ENCODE peak calls at places on chromosomes 7 and 10, in six cellular contexts. C is heart left ventricle; X is left ventricle myocardium inferior; R is CD8-positive, alpha-beta T cell; N is GM06990; L is bronchial epithelial cell. M is an unnamed sample.
A peak's percentile ranks its signal among the peaks of the same experiment; 100 is the strongest.

GRCh38 chr7:129210256-129210988 is 14.4 kb upstream of the AHCYL2 start:
- DNase-seq in C (peak; percentile 89), N (peak; percentile 64), R (peak; percentile 78), X (peak; percentile 82), L (peak; percentile 38), M (peak; percentile 91)

GRCh38 chr7:82605247-82605864 is 161.8 kb upstream of the CACNA2D1 start:
- DNase-seq in C (no peak), X (no peak), L (peak; percentile 33), R (no peak), N (no peak), M (no peak)

GRCh38 chr7:151248191-151249033 is at the start of gene SMARCD3:
- DNase-seq in L (no peak), R (peak; percentile 73), N (no peak), C (peak; percentile 89), X (peak; percentile 83), M (peak; percentile 69)

GRCh38 chr10:87585565-87586514 is 73.8 kb upstream of the PAPSS2 start:
- DNase-seq in X (no peak), C (no peak), R (no peak), N (no peak), L (peak; percentile 92), M (no peak)

GRCh38 chr7:95636140-95636539 is 39.8 kb upstream of the PDK4 start:
- DNase-seq in X (no peak), C (no peak), N (no peak), R (no peak), L (peak; percentile 79), M (no peak)

GRCh38 chr10:98361131-98361633 is 53.8 kb downstream of the PYROXD2 start:
- DNase-seq in L (peak; percentile 81), C (peak; percentile 83), R (no peak), X (peak; percentile 81), N (peak; percentile 57), M (peak; percentile 91)

GRCh38 chr10:79081353-79082034 is 12.7 kb downstream of the ZMIZ1 start:
- DNase-seq in X (peak; percentile 55), N (no peak), C (no peak), R (no peak), L (no peak), M (peak; percentile 82)

GRCh38 chr10:69786791-69787190 is 14.9 kb upstream of the COL13A1 start:
- DNase-seq in C (no peak), X (no peak), R (no peak), L (peak; percentile 53), N (no peak), M (no peak)

GRCh38 chr7:155515318-155515717 is 31.0 kb downstream of the CNPY1 start:
- DNase-seq in X (no peak), L (no peak), N (no peak), R (no peak), C (no peak), M (no peak)
- H3K27me3 ChIP-seq in X (peaks cover 100% of the 10 kb centered on the region), L (peaks cover 7% of the 10 kb centered on the region), N (peaks cover 1% of the 10 kb centered on the region), R (peaks cover 8% of the 10 kb centered on the region), C (peaks cover 42% of the 10 kb centered on the region), M (peaks cover 13% of the 10 kb centered on the region)

GRCh38 chr7:2650451-2650850 is 18.7 kb downstream of the TTYH3 start:
- DNase-seq in R (no peak), L (no peak), X (no peak), N (no peak), C (no peak), M (no peak)

GRCh38 chr7:2652736-2653060 is 20.9 kb downstream of the TTYH3 start:
- DNase-seq in C (peak; percentile 55), X (no peak), L (no peak), N (no peak), R (no peak), M (no peak)

GRCh38 chr7:2649991-2650390 is 18.2 kb downstream of the TTYH3 start:
- DNase-seq in L (no peak), R (no peak), C (no peak), N (no peak), X (no peak), M (no peak)

GRCh38 chr7:2651847-2652735 is 20.3 kb downstream of the TTYH3 start:
- DNase-seq in C (peak; percentile 59), X (no peak), L (no peak), R (no peak), N (no peak), M (no peak)

GRCh38 chr7:2651336-2651735 is 19.6 kb downstream of the TTYH3 start:
- DNase-seq in R (no peak), L (no peak), N (no peak), C (no peak), X (no peak), M (no peak)
- TF ChIP-seq CTCF in R (no peak), L (no peak), N (peak; percentile 62), C (no peak), X (no peak), M (no peak)

GRCh38 chr10:85919358-85920022 is 447.1 kb downstream of the GRID1 start:
- DNase-seq in L (peak; percentile 15), X (no peak), C (no peak), N (no peak), R (no peak), M (no peak)

GRCh38 chr10:85918371-85918770 is 448.2 kb downstream of the GRID1 start:
- DNase-seq in R (no peak), C (no peak), L (no peak), X (no peak), N (no peak), M (no peak)

GRCh38 chr10:85920311-85920710 is 446.3 kb downstream of the GRID1 start:
- DNase-seq in N (no peak), C (no peak), L (no peak), R (no peak), X (no peak), M (no peak)

GRCh38 chr10:85922363-85923129 is 444.0 kb downstream of the GRID1 start:
- DNase-seq in R (no peak), L (no peak), X (no peak), C (no peak), N (no peak), M (no peak)

DNA sequence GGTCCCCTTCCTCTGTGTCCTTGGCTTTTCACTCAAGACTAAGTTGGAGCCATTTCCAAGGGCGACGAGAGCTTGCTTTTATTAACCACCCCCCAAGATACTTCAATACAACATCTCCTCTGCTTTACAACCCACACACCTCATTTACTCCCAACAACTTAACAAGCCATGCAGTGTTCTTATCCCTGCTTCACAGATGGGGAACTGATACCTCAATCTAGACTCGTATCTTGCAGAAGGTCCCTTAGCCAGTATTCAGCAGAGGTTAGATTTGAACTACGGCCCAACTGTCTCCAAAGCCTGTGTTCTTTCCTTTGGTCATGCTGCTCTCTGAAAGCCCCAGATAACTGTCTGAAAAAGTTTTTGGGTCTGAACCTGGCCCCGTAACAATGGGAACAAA is 444.8 kb downstream of the GRID1 start:
- DNase-seq in R (no peak), N (no peak), X (no peak), C (no peak), L (no peak), M (no peak)
- H3K27me3 ChIP-seq in R (no peaks in the 10 kb centered on the region), N (no peaks in the 10 kb centered on the region), X (peaks cover 18% of the 10 kb centered on the region), C (no peaks in the 10 kb centered on the region), L (no peaks in the 10 kb centered on the region), M (no peaks in the 10 kb centered on the region)

GRCh38 chr10:48658889-48659269 is 25.8 kb upstream of the WDFY4 start:
- DNase-seq in X (no peak), R (no peak), N (no peak), C (no peak), L (no peak), M (no peak)

GRCh38 chr10:48661441-48661840 is 23.2 kb upstream of the WDFY4 start:
- DNase-seq in R (no peak), L (no peak), X (no peak), C (no peak), N (no peak), M (no peak)

GRCh38 chr10:48656928-48657327 is 27.7 kb upstream of the WDFY4 start:
- DNase-seq in X (no peak), N (no peak), L (no peak), C (no peak), R (no peak), M (no peak)

GRCh38 chr10:48658243-48658888 is 26.3 kb upstream of the WDFY4 start:
- DNase-seq in C (peak; percentile 84), N (no peak), X (peak; percentile 81), R (peak; percentile 63), L (peak; percentile 48), M (peak; percentile 79)

GRCh38 chr10:48659790-48660189 is 24.9 kb upstream of the WDFY4 start:
- DNase-seq in R (no peak), N (no peak), X (no peak), C (no peak), L (no peak), M (no peak)
- TF ChIP-seq CTCF in R (no peak), N (peak; percentile 11), X (peak; percentile 32), C (peak; percentile 33), L (no peak), M (no peak)

DNA sequence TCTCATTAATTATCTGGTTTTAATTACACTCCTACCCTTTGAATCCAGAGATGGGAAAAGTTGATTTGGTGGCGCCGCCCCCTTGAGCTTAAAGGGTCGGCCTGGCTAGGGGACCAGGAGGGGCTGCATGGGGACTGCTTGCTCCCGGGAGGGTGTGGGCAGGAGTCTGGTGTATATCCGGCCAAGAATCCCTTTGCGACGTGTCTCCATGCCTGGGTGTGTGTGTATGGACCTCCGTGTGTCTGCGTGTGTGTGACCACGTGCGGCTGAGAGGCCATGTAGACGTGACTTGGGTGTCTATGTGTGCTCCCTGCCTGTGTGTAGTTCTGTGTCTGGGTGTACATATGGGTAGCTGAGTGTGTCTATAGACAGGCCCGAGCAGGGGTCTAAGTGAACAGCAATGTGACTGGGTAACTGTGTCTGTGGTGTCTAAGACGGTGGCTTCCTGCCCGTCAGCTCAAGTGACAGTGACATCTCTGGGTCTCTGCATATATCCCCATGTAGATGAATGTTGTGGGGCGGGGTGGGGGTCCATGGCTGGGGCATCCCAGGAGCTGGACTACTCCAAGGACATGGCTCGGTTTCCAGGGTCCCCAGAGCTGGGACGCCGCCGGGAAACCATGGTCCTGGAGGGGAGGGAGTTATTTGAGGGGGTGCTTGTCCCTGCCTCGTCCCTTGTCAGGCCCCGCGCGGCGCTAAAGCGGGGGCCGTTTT is 10.7 kb downstream of the LBX1 start:
- DNase-seq in R (no peak), N (no peak), X (no peak), L (no peak), C (no peak), M (no peak)
- H3K27me3 ChIP-seq in R (peaks cover 75% of the 10 kb centered on the region), N (peaks cover 4% of the 10 kb centered on the region), X (peaks cover 100% of the 10 kb centered on the region), L (peaks cover 70% of the 10 kb centered on the region), C (peaks cover 100% of the 10 kb centered on the region), M (peaks cover 6% of the 10 kb centered on the region)

GRCh38 chr10:46229144-46229563 is 57.6 kb upstream of the ANTXRL start:
- DNase-seq in X (no peak), C (no peak), R (peak; percentile 46), L (no peak), N (no peak), M (no peak)
- TF ChIP-seq CTCF in X (peak; percentile 55), C (peak; percentile 19), R (peak; percentile 51), L (peak; percentile 75), N (peak; percentile 74), M (peak; percentile 16)

DNA sequence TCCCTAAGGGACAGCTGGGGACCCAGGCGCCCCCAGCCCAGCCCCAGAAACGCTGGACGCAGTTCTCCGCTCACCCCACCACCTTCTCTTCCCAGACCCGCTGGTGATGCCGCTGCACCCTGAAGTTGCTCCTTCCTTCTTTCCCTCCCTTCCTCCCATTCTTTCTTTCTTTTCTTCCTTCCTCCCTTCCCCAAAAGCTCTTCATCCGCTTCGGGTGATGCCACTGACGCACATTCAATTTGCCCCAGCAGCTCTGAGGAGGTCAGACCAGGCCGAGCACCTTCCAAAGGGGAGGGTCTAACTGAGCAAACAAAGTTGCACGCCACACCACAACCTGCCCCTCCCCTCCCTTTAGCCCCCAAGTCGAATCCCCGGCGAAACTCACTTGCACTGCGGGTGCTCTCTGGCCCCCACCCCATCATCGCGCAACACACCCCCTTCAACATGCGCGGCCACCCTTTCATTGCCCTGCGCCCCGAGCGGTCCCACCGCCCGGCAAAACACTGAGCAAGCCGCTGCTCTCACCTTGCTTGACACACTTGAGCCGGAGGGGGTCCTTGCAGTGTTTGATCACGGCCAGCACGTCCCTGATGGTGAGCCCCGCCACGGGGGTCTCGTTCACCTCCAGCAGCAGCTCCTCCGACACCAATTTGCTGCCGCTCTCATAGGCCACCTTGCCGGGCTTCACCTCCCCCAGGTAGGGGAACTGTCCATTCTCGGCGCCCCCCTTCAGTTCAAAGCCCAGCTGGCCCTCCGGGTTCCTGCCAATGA is 787 bp downstream of the MAGI2 start:
- DNase-seq in L (no peak), R (no peak), X (peak; percentile 16), N (no peak), C (peak; percentile 49), M (peak; percentile 48)
- H3K27me3 ChIP-seq in L (no peaks in the 10 kb centered on the region), R (no peaks in the 10 kb centered on the region), X (no peaks in the 10 kb centered on the region), N (no peaks in the 10 kb centered on the region), C (no peaks in the 10 kb centered on the region), M (no peaks in the 10 kb centered on the region)